ENCODE peak calls at places on chromosomes 11 and 22, in seven cellular contexts. Z is neuronal stem cell, R is IMR-90, B is H9, W is mesendoderm, U is trophoblast cell, H is H1. D is an unnamed sample.

GRCh38 chr11:74702383-74703007 is 28.7 kb downstream of the CHRDL2 start:
- DNase-seq in B (peak), W (peak), R (peak), H (peak), Z (peak), U (peak), D (peak)

GRCh38 chr11:102383839-102384238 is 36.8 kb downstream of the BIRC2 start:
- DNase-seq in W (no peak), H (no peak), U (no peak), B (no peak), Z (no peak), R (no peak), D (no peak)

GRCh38 chr11:15493921-15494630 is 379.4 kb downstream of the INSC start:
- DNase-seq in B (no peak), H (no peak), Z (no peak), R (no peak), U (no peak), W (no peak), D (peak)

GRCh38 chr11:62770778-62771143 is 435 bp upstream of the TAF6L start:
- DNase-seq in R (no peak), B (peak), U (no peak), W (no peak), Z (no peak), H (peak), D (no peak)

GRCh38 chr11:87878373-87878779 is 296.9 kb downstream of the RAB38 start:
- DNase-seq in B (no peak), U (peak), R (peak), W (peak), H (no peak), Z (no peak), D (peak)

GRCh38 chr22:46178755-46179505 is 28.6 kb downstream of the PPARA start:
- DNase-seq in R (no peak), Z (no peak), H (no peak), U (peak), B (no peak), W (no peak), D (no peak)

GRCh38 chr11:117513666-117514065 is 186.0 kb downstream of the CEP164 start:
- DNase-seq in U (no peak), Z (no peak), W (no peak), H (no peak), B (no peak), R (no peak), D (no peak)

GRCh38 chr11:63504933-63505586 is 824 bp upstream of the LGALS12 start:
- DNase-seq in B (no peak), W (no peak), U (no peak), Z (no peak), R (no peak), H (no peak), D (no peak)

GRCh38 chr11:68330700-68331337 is 18.4 kb downstream of the LRP5 start:
- DNase-seq in U (no peak), Z (no peak), R (no peak), H (no peak), B (no peak), W (no peak), D (no peak)

GRCh38 chr22:31544481-31545480 is 48.4 kb downstream of the SFI1 start:
- DNase-seq in H (no peak), Z (no peak), B (no peak), W (no peak), U (no peak), R (peak), D (no peak)

GRCh38 chr11:74493816-74494630 is 499 bp upstream of the LIPT2 start:
- DNase-seq in H (no peak), R (peak), B (no peak), U (peak), W (no peak), Z (no peak), D (no peak)

GRCh38 chr11:118514103-118514502 is 13.2 kb upstream of the TTC36 start:
- DNase-seq in H (no peak), W (no peak), R (no peak), U (no peak), B (no peak), Z (no peak), D (peak)

GRCh38 chr11:57635236-57635635 is 14.5 kb downstream of the YPEL4 start:
- DNase-seq in Z (no peak), W (no peak), U (peak), R (no peak), H (no peak), B (no peak), D (no peak)

GRCh38 chr11:106087815-106088435 is 10.5 kb downstream of the AASDHPPT start:
- DNase-seq in Z (peak), H (no peak), U (peak), B (peak), W (peak), R (peak), D (peak)

GRCh38 chr11:5564259-5565019 is 16.1 kb upstream of the OR52H1 start:
- DNase-seq in Z (no peak), W (peak), H (no peak), U (peak), B (no peak), R (peak), D (no peak)

DNA sequence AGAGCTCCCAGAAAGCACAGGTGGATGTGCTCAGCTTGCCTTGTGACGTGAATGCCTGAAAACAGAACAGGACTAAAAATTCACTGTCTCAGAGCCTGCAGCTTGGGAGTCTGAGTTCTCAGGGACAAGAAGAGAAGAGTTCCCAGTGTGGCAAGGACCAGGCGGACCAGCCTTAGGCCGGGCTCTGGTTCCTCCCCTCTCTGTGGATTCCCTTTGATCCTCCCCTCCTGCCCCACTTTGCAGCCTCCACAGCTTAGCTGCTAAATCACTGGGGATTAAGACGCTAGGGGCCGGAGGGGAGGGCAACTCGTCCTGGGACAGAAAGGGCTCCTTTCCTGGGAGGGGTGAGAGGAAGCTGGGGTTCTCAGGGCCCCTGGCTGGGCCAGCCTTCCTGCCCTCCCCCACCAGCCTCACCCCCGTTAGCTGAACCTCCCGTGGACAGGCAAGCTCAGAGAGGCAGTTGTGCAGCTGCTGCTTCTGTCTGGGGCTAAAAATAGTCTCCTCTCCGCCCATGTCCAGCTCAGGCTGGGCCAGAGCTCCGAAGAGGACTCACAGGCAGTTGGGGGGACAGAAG is 29.9 kb upstream of the JAM3 start:
- DNase-seq in W (no peak), H (no peak), R (peak), B (no peak), Z (no peak), U (no peak), D (peak)
- H3K9ac ChIP-seq in W (peak), H (no peak), R (no peak), B (no peak), Z (peak), U (no peak), D (no peak)

GRCh38 chr11:47347134-47347533 is 5.4 kb downstream of the MYBPC3 start:
- DNase-seq in B (no peak), R (no peak), Z (no peak), H (no peak), W (no peak), U (no peak), D (no peak)
- H2BK5ac ChIP-seq in B (no peak), R (no peak), Z (peak), H (no peak), W (no peak), U (no peak), D (no peak)

GRCh38 chr11:124676386-124676785 is 2.7 kb downstream of the SPA17 start:
- DNase-seq in U (no peak), H (no peak), Z (no peak), W (no peak), B (no peak), R (peak), D (no peak)
- H3K27ac ChIP-seq in U (no peak), H (no peak), Z (no peak), W (no peak), B (no peak), R (peak), D (no peak)

GRCh38 chr11:82811369-82811768 is 77.7 kb upstream of the FAM181B start:
- DNase-seq in U (peak), B (no peak), R (no peak), H (no peak), Z (no peak), W (peak), D (no peak)

GRCh38 chr11:82810326-82810725 is 76.7 kb upstream of the FAM181B start:
- DNase-seq in Z (no peak), U (no peak), B (no peak), H (no peak), W (no peak), R (no peak), D (peak)

GRCh38 chr11:82810738-82811137 is 77.1 kb upstream of the FAM181B start:
- DNase-seq in H (no peak), W (no peak), U (peak), Z (no peak), B (no peak), R (no peak), D (no peak)

GRCh38 chr11:82818399-82819043 is 81.7 kb downstream of the PRCP start:
- DNase-seq in Z (no peak), U (no peak), B (no peak), W (peak), R (no peak), H (no peak), D (no peak)

DNA sequence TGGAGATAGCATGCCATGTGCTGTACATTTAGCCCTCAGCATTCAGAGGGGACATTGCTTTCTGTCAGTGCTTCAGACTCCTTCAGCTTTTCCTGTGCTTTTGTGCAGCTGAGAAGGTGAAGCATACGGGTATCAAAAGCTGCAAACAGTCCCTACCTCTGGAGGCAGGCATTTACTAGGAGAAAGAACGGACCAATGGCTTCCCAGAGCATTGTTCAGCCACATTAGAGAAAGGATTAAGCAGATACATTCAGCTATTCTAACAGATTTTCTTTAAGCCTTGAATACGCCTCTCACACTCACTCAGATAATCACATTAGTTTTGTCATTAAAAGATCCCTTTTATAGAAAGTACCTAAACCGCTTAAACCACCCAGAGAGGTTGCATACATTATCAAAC is 80.7 kb upstream of the FAM181B start:
- DNase-seq in U (no peak), B (no peak), Z (peak), H (no peak), R (no peak), W (no peak), D (no peak)
- H3K9ac ChIP-seq in U (no peak), B (no peak), Z (no peak), H (no peak), R (no peak), W (no peak), D (no peak)

GRCh38 chr22:27204817-27205216 is 547.4 kb downstream of the MIAT start:
- DNase-seq in R (no peak), H (no peak), W (no peak), U (no peak), Z (no peak), B (no peak), D (no peak)

GRCh38 chr22:27206747-27207133 is 549.4 kb downstream of the MIAT start:
- DNase-seq in Z (no peak), U (no peak), R (no peak), B (no peak), H (no peak), W (no peak), D (no peak)

GRCh38 chr22:27206001-27206746 is 548.8 kb downstream of the MIAT start:
- DNase-seq in B (no peak), R (peak), W (no peak), Z (no peak), U (no peak), H (no peak), D (no peak)

GRCh38 chr22:27203276-27203660 is 545.9 kb downstream of the MIAT start:
- DNase-seq in W (no peak), H (no peak), Z (no peak), B (no peak), U (no peak), R (no peak), D (no peak)

DNA sequence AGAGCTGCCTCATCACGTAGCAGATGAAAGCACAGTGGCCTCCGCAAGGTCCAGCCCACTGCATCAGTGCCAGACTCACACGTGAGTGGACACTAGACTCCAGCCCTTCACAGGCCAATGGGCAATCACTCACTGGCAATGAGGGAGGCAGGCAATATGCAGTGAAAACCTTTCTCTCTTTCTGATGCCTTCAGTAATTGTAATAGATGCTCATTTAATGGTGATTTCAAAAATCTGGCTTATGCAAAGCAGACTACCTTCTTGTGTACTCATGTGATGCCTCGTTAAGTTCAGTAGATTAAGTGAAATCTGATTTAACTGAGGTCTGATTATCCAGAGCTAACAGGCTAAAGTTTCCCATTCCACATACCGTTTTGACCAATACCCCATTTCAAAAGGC is 546.9 kb downstream of the MIAT start:
- DNase-seq in W (no peak), H (no peak), R (no peak), B (no peak), U (no peak), Z (no peak), D (no peak)
- H2BK5ac ChIP-seq in W (no peak), H (no peak), R (no peak), B (no peak), U (no peak), Z (no peak), D (no peak)

GRCh38 chr22:27726726-27727449 is 74.7 kb downstream of the MN1 start:
- DNase-seq in R (peak), W (peak), B (no peak), Z (no peak), U (no peak), H (no peak), D (peak)
- H3K27ac ChIP-seq in R (peak), W (no peak), B (no peak), Z (no peak), U (no peak), H (no peak), D (no peak)

GRCh38 chr22:19843857-19844422 is 10.7 kb downstream of the GNB1L start:
- DNase-seq in U (no peak), W (no peak), H (peak), R (no peak), B (no peak), Z (no peak), D (no peak)
- H3K9ac ChIP-seq in U (no peak), W (no peak), H (no peak), R (no peak), B (no peak), Z (peak), D (no peak)

DNA sequence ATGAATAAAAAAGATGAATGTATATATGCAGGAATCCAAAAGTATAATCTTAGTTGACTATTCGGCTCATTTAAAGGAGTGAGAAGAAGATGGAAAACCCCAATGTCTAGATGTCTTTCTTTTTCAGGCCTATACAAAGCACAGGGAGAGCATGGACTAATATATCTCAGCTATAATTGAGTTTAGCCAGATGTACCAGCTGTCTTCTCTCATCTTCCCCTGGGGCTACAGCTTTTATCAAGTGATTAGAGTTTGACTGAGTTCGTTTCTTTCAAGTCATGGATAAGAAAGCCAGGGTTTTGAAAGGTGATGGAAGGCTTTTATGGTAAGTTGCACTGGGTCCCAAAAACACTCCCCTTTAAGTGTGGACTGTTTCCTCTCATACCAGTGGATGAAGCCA is 1172.8 kb upstream of the TENM4 start:
- DNase-seq in Z (no peak), W (no peak), U (no peak), B (no peak), H (no peak), R (no peak), D (no peak)
- H2BK5ac ChIP-seq in Z (no peak), W (no peak), U (no peak), B (no peak), H (no peak), R (no peak), D (no peak)

DNA sequence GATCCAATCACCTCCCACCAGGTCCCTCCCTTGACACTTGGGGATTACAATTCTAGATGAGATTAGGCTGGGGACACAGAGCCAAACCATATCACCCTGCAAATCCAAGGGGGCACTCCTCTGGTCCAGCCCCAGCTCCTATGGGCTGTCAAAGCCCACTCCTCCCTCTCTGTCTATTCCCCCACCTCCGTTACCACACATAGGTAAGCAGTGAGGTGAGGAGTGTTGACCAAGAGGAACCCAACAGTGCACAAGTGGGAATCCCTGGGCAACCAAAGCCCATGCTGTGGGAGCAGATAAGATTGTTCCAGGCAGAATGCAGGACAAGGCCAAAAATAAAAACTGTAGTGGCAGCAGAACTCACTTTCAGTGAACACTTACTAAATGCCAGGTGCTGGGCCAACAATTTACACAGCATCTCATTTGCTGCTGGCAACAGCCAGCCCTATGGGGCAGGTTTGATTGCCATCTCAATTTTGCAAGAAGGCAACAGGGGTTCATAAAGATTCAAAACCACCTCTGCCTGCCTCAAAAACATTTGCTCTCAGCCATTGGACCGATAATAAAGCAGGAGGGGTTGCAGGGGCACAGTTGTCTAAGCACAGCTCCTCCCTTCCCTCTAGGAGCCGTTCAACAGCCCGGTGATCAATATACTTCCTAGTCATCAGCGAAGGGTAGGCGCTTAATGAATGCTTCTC is 8.9 kb downstream of the SDF2L1 start:
- DNase-seq in B (no peak), U (no peak), R (no peak), W (peak), H (no peak), Z (no peak), D (no peak)
- H3K27ac ChIP-seq in B (no peak), U (no peak), R (no peak), W (peak), H (peak), Z (peak), D (no peak)

GRCh38 chr11:77035041-77035440 is 843 bp downstream of the B3GNT6 start:
- DNase-seq in Z (no peak), U (no peak), R (no peak), H (no peak), W (no peak), B (no peak), D (no peak)
- H3K9ac ChIP-seq in Z (no peak), U (no peak), R (no peak), H (no peak), W (no peak), B (no peak), D (no peak)